ENCODE peak calls at places on chromosomes 7 and 10, in five cellular contexts. Q, N, W, O and C are unnamed samples.
A peak's percentile ranks its signal among the peaks of the same experiment; 100 is the strongest.

GRCh38 chr7:1856966-1857441 is 186.9 kb downstream of the ELFN1 start:
- DNase-seq in O (no peak), Q (no peak), N (no peak), W (peak; percentile 0), C (peak; percentile 6)

GRCh38 chr10:117541909-117542705 is 439 bp upstream of the EMX2 start:
- DNase-seq in N (no peak), Q (peak; percentile 55), W (peak; percentile 92), O (no peak), C (no peak)

GRCh38 chr7:134637441-134637840 is 9.2 kb upstream of the BPGM start:
- DNase-seq in Q (no peak), N (no peak), W (no peak), O (no peak), C (no peak)

GRCh38 chr10:23291551-23292334 is 52.9 kb downstream of the C10orf67 start:
- DNase-seq in Q (no peak), N (no peak), O (no peak), W (no peak), C (peak; percentile 54)

GRCh38 chr7:140696679-140697446 is at the start of gene NDUFB2:
- DNase-seq in O (peak; percentile 92), N (peak; percentile 52), W (peak; percentile 91), Q (peak; percentile 89), C (peak; percentile 73)

GRCh38 chr10:111081595-111081994 is 4.8 kb downstream of the ADRA2A start:
- DNase-seq in O (no peak), N (peak; percentile 9), Q (no peak), W (no peak), C (no peak)

GRCh38 chr10:111146025-111146640 is 69.3 kb downstream of the ADRA2A start:
- DNase-seq in O (no peak), W (no peak), N (no peak), Q (no peak), C (peak; percentile 36)

GRCh38 chr10:71075759-71076472 is 136.5 kb upstream of the UNC5B start:
- DNase-seq in N (no peak), O (no peak), Q (no peak), W (no peak), C (no peak)

GRCh38 chr7:143325215-143325614 is 9.3 kb downstream of the CLCN1 start:
- DNase-seq in W (peak; percentile 68), Q (no peak), N (no peak), O (no peak), C (no peak)

GRCh38 chr10:73086816-73087215 is 9.8 kb downstream of the P4HA1 start:
- DNase-seq in O (no peak), W (no peak), N (no peak), Q (no peak), C (no peak)